ENCODE peak calls at places on chromosomes 13 and 19, in six cellular contexts. One of them, this sample, is unnamed. For H3K4me1, the result is how much of the 10 kb centered on the place peaks cover.

GRCh38 chr13:30033681-30034447 is 183.4 kb upstream of the UBL3 start:
- DNase-seq in CD8-positive, alpha-beta memory T cell: no peak
- DNase-seq in heart right ventricle: no peak
- DNase-seq in heart left ventricle: no peak
- DNase-seq in adrenal gland: peak
- DNase-seq in fibroblast of lung: peak
- DNase-seq in this sample: no peak

GRCh38 chr13:28002886-28003698 is 14.6 kb upstream of the URAD start:
- DNase-seq in CD8-positive, alpha-beta memory T cell: no peak
- DNase-seq in heart right ventricle: no peak
- DNase-seq in heart left ventricle: no peak
- DNase-seq in adrenal gland: no peak
- DNase-seq in fibroblast of lung: peak
- DNase-seq in this sample: no peak

GRCh38 chr19:2446390-2446789 is 10.4 kb downstream of the LMNB2 start:
- DNase-seq in CD8-positive, alpha-beta memory T cell: no peak
- DNase-seq in heart right ventricle: no peak
- DNase-seq in heart left ventricle: no peak
- DNase-seq in adrenal gland: no peak
- DNase-seq in fibroblast of lung: peak
- DNase-seq in this sample: peak

GRCh38 chr19:49692102-49692599 is 1.2 kb downstream of the CPT1C start:
- DNase-seq in CD8-positive, alpha-beta memory T cell: no peak
- DNase-seq in heart right ventricle: no peak
- DNase-seq in heart left ventricle: no peak
- DNase-seq in adrenal gland: no peak
- DNase-seq in fibroblast of lung: no peak
- DNase-seq in this sample: no peak

GRCh38 chr19:28482221-28482620 is 730.7 kb downstream of the UQCRFS1 start:
- DNase-seq in CD8-positive, alpha-beta memory T cell: no peak
- DNase-seq in heart right ventricle: no peak
- DNase-seq in heart left ventricle: no peak
- DNase-seq in adrenal gland: no peak
- DNase-seq in fibroblast of lung: peak
- DNase-seq in this sample: no peak

GRCh38 chr13:107883561-107884175 is 331.7 kb downstream of the LIG4 start:
- DNase-seq in CD8-positive, alpha-beta memory T cell: no peak
- DNase-seq in heart right ventricle: no peak
- DNase-seq in heart left ventricle: no peak
- DNase-seq in adrenal gland: no peak
- DNase-seq in fibroblast of lung: peak
- DNase-seq in this sample: no peak

GRCh38 chr19:56099638-56100539 is 21.2 kb downstream of the ZNF787 start:
- DNase-seq in CD8-positive, alpha-beta memory T cell: no peak
- DNase-seq in heart right ventricle: peak
- DNase-seq in heart left ventricle: no peak
- DNase-seq in adrenal gland: no peak
- DNase-seq in fibroblast of lung: no peak
- DNase-seq in this sample: no peak

GRCh38 chr13:68759617-68760016 is 1348.0 kb upstream of the ATXN8OS start:
- DNase-seq in CD8-positive, alpha-beta memory T cell: no peak
- DNase-seq in heart right ventricle: no peak
- DNase-seq in heart left ventricle: no peak
- DNase-seq in adrenal gland: no peak
- DNase-seq in fibroblast of lung: no peak
- DNase-seq in this sample: no peak

GRCh38 chr13:28850226-28850625 is 30.1 kb downstream of the MTUS2 start:
- DNase-seq in CD8-positive, alpha-beta memory T cell: no peak
- DNase-seq in heart right ventricle: no peak
- DNase-seq in heart left ventricle: no peak
- DNase-seq in adrenal gland: no peak
- DNase-seq in fibroblast of lung: no peak
- DNase-seq in this sample: no peak

GRCh38 chr13:94705081-94705751 is 7.1 kb downstream of the SOX21 start:
- DNase-seq in CD8-positive, alpha-beta memory T cell: no peak
- DNase-seq in heart right ventricle: no peak
- DNase-seq in heart left ventricle: no peak
- DNase-seq in adrenal gland: no peak
- DNase-seq in fibroblast of lung: no peak
- DNase-seq in this sample: no peak

GRCh38 chr19:38880076-38880881 is 2.2 kb upstream of the RINL start:
- DNase-seq in CD8-positive, alpha-beta memory T cell: no peak
- DNase-seq in heart right ventricle: no peak
- DNase-seq in heart left ventricle: no peak
- DNase-seq in adrenal gland: no peak
- DNase-seq in fibroblast of lung: no peak
- DNase-seq in this sample: no peak

GRCh38 chr13:98486412-98486811 is 90.5 kb downstream of the STK24 start:
- DNase-seq in CD8-positive, alpha-beta memory T cell: no peak
- DNase-seq in heart right ventricle: no peak
- DNase-seq in heart left ventricle: no peak
- DNase-seq in adrenal gland: no peak
- DNase-seq in fibroblast of lung: no peak
- DNase-seq in this sample: no peak

GRCh38 chr13:98488736-98489135 is 88.2 kb downstream of the STK24 start:
- DNase-seq in CD8-positive, alpha-beta memory T cell: no peak
- DNase-seq in heart right ventricle: no peak
- DNase-seq in heart left ventricle: no peak
- DNase-seq in adrenal gland: no peak
- DNase-seq in fibroblast of lung: no peak
- DNase-seq in this sample: no peak

GRCh38 chr13:98487016-98487415 is 89.9 kb downstream of the STK24 start:
- DNase-seq in CD8-positive, alpha-beta memory T cell: no peak
- DNase-seq in heart right ventricle: no peak
- DNase-seq in heart left ventricle: no peak
- DNase-seq in adrenal gland: no peak
- DNase-seq in fibroblast of lung: peak
- DNase-seq in this sample: no peak

GRCh38 chr13:98485561-98485960 is 91.3 kb downstream of the STK24 start:
- DNase-seq in CD8-positive, alpha-beta memory T cell: peak
- DNase-seq in heart right ventricle: no peak
- DNase-seq in heart left ventricle: no peak
- DNase-seq in adrenal gland: no peak
- DNase-seq in fibroblast of lung: no peak
- DNase-seq in this sample: no peak

DNA sequence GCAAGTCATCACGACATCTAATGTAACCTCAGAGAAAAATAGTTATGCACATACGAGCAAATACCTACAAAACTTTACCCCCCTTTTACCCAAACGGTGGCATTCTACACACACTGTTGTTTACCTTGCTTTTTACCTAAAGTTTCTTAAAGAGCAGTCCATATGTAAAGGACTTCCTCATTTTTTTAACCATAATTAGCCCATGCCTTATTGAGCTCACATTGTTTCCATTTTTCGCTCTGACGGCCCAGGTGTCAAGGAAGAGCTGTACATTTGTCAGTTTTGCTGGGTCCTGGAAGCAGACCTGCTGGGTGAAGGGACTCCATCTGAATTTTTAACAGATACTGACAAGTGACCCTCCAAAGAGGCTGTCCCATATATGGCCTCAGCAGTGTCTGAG is 89.4 kb downstream of the STK24 start:
- DNase-seq in CD8-positive, alpha-beta memory T cell: no peak
- DNase-seq in heart right ventricle: no peak
- DNase-seq in heart left ventricle: no peak
- DNase-seq in adrenal gland: no peak
- DNase-seq in fibroblast of lung: no peak
- DNase-seq in this sample: no peak
- H3K4me1 ChIP-seq in CD8-positive, alpha-beta memory T cell: under half
- H3K4me1 ChIP-seq in heart right ventricle: half or more
- H3K4me1 ChIP-seq in heart left ventricle: half or more
- H3K4me1 ChIP-seq in adrenal gland: under half
- H3K4me1 ChIP-seq in fibroblast of lung: under half
- H3K4me1 ChIP-seq in this sample: under half

GRCh38 chr13:112583592-112584277 is 4.2 kb downstream of the TUBGCP3 start:
- DNase-seq in CD8-positive, alpha-beta memory T cell: no peak
- DNase-seq in heart right ventricle: no peak
- DNase-seq in heart left ventricle: peak
- DNase-seq in adrenal gland: peak
- DNase-seq in fibroblast of lung: no peak
- DNase-seq in this sample: no peak
- H3K4me1 ChIP-seq in CD8-positive, alpha-beta memory T cell: under half
- H3K4me1 ChIP-seq in heart right ventricle: under half
- H3K4me1 ChIP-seq in heart left ventricle: under half
- H3K4me1 ChIP-seq in adrenal gland: under half
- H3K4me1 ChIP-seq in fibroblast of lung: under half
- H3K4me1 ChIP-seq in this sample: under half

GRCh38 chr13:53254495-53254894 is 225.9 kb downstream of the OLFM4 start:
- DNase-seq in CD8-positive, alpha-beta memory T cell: no peak
- DNase-seq in heart right ventricle: no peak
- DNase-seq in heart left ventricle: no peak
- DNase-seq in adrenal gland: no peak
- DNase-seq in fibroblast of lung: no peak
- DNase-seq in this sample: no peak

GRCh38 chr13:53250977-53251376 is 222.4 kb downstream of the OLFM4 start:
- DNase-seq in CD8-positive, alpha-beta memory T cell: no peak
- DNase-seq in heart right ventricle: no peak
- DNase-seq in heart left ventricle: no peak
- DNase-seq in adrenal gland: no peak
- DNase-seq in fibroblast of lung: no peak
- DNase-seq in this sample: no peak

GRCh38 chr13:53255795-53256194 is 227.2 kb downstream of the OLFM4 start:
- DNase-seq in CD8-positive, alpha-beta memory T cell: no peak
- DNase-seq in heart right ventricle: no peak
- DNase-seq in heart left ventricle: no peak
- DNase-seq in adrenal gland: no peak
- DNase-seq in fibroblast of lung: no peak
- DNase-seq in this sample: no peak

GRCh38 chr13:53249236-53249635 is 220.6 kb downstream of the OLFM4 start:
- DNase-seq in CD8-positive, alpha-beta memory T cell: no peak
- DNase-seq in heart right ventricle: no peak
- DNase-seq in heart left ventricle: no peak
- DNase-seq in adrenal gland: no peak
- DNase-seq in fibroblast of lung: no peak
- DNase-seq in this sample: no peak

GRCh38 chr13:53250272-53250875 is 221.8 kb downstream of the OLFM4 start:
- DNase-seq in CD8-positive, alpha-beta memory T cell: no peak
- DNase-seq in heart right ventricle: no peak
- DNase-seq in heart left ventricle: no peak
- DNase-seq in adrenal gland: peak
- DNase-seq in fibroblast of lung: peak
- DNase-seq in this sample: no peak
- H3K4me1 ChIP-seq in CD8-positive, alpha-beta memory T cell: under half
- H3K4me1 ChIP-seq in heart right ventricle: under half
- H3K4me1 ChIP-seq in heart left ventricle: under half
- H3K4me1 ChIP-seq in adrenal gland: under half
- H3K4me1 ChIP-seq in fibroblast of lung: under half
- H3K4me1 ChIP-seq in this sample: under half

DNA sequence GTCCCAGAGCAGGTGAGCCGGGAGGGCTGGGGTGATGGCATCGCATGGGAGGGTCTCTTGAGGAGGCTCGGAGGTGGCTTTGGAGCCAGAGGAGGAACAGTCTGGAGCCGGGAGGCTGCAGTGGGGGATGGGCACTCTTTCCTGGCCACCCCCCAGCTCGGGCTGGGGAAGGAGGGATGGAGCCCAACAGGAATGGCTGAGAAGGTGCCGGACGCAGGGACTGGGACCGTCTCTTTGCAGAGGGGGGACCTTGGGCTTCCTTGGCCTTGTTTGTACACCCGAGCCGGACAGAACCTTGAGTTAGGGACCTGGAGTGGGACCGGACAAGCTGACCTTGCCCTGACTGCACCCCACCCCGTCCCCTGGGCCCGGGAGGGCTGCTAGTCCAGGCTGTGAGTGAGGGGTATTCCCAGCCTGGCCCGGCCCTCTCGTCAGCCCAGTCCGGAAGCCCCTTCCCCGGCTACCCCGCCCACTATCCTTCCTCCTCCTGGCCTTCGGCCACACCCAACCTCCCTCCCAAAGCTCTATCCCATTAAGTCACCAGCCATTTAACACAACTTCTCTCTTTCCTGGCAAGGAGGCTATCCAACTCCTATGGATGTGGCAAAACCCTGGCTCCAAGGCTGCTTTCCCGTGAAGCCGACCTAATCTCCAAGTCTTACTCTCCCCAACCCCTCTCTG is 863 bp upstream of the TBXA2R start:
- DNase-seq in CD8-positive, alpha-beta memory T cell: no peak
- DNase-seq in heart right ventricle: peak
- DNase-seq in heart left ventricle: peak
- DNase-seq in adrenal gland: peak
- DNase-seq in fibroblast of lung: peak
- DNase-seq in this sample: peak
- H3K4me1 ChIP-seq in CD8-positive, alpha-beta memory T cell: under half
- H3K4me1 ChIP-seq in heart right ventricle: half or more
- H3K4me1 ChIP-seq in heart left ventricle: half or more
- H3K4me1 ChIP-seq in adrenal gland: half or more
- H3K4me1 ChIP-seq in fibroblast of lung: under half
- H3K4me1 ChIP-seq in this sample: under half

GRCh38 chr13:40657961-40658360 is 8.5 kb downstream of the FOXO1 start:
- DNase-seq in CD8-positive, alpha-beta memory T cell: no peak
- DNase-seq in heart right ventricle: no peak
- DNase-seq in heart left ventricle: no peak
- DNase-seq in adrenal gland: no peak
- DNase-seq in fibroblast of lung: no peak
- DNase-seq in this sample: no peak
- H3K4me1 ChIP-seq in CD8-positive, alpha-beta memory T cell: half or more
- H3K4me1 ChIP-seq in heart right ventricle: half or more
- H3K4me1 ChIP-seq in heart left ventricle: half or more
- H3K4me1 ChIP-seq in adrenal gland: half or more
- H3K4me1 ChIP-seq in fibroblast of lung: under half
- H3K4me1 ChIP-seq in this sample: half or more

DNA sequence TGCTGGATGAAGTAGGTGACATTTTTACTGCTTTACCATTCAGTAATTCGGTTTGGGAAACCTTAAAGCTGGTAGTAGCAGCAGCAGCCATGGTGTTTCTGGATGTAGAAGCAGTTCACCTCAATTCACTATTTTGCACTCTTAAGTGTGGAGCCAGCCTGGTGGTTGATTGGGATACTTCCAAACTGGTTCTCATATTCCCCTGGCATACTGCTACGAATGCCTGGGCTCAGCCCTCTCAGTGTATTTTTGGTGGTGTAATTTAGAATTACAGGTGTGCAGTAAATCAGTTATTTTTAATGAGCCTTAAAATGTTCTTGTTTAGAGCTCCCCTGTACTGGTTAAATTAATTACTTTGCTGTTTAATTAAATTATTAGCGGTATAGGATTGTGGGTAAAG is 12.4 kb downstream of the HNRNPM start:
- DNase-seq in CD8-positive, alpha-beta memory T cell: no peak
- DNase-seq in heart right ventricle: no peak
- DNase-seq in heart left ventricle: no peak
- DNase-seq in adrenal gland: no peak
- DNase-seq in fibroblast of lung: no peak
- DNase-seq in this sample: no peak
- H3K4me1 ChIP-seq in CD8-positive, alpha-beta memory T cell: half or more
- H3K4me1 ChIP-seq in heart right ventricle: half or more
- H3K4me1 ChIP-seq in heart left ventricle: half or more
- H3K4me1 ChIP-seq in adrenal gland: half or more
- H3K4me1 ChIP-seq in fibroblast of lung: under half
- H3K4me1 ChIP-seq in this sample: half or more

DNA sequence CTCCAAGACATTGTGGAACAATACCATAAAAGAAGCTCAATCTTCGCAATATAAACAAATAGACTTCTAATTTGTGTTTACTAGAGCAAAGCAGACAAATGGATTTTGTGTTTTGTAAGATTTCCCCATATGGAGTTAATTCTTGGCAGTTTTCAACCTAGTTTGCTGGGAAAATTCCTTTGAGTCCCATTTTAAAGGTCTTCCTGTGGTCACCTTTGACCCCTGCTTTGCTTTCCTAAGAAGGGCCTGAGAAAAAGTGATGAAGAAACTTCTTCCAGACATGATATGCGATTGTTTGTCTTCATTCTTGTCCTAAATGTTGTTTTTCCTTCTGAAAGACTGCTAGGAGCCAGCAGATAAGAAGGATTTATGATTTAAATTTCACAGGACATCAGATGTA is 276.5 kb downstream of the LHFPL6 start:
- DNase-seq in CD8-positive, alpha-beta memory T cell: no peak
- DNase-seq in heart right ventricle: no peak
- DNase-seq in heart left ventricle: no peak
- DNase-seq in adrenal gland: no peak
- DNase-seq in fibroblast of lung: no peak
- DNase-seq in this sample: no peak
- H3K4me1 ChIP-seq in CD8-positive, alpha-beta memory T cell: under half
- H3K4me1 ChIP-seq in heart right ventricle: under half
- H3K4me1 ChIP-seq in heart left ventricle: under half
- H3K4me1 ChIP-seq in adrenal gland: under half
- H3K4me1 ChIP-seq in fibroblast of lung: under half
- H3K4me1 ChIP-seq in this sample: under half